ENCODE peak calls at places on chromosomes 4 and X, in four cellular contexts. H is PC-3, P is A673, U is transverse colon. O is an unnamed sample.

GRCh38 chr4:1246901-1247810 is 1.8 kb downstream of the CTBP1 start:
- DNase-seq in P (peak), U (peak), H (no peak), O (no peak)

GRCh38 chr4:139175647-139176298 is 1.2 kb downstream of the ELF2 start:
- DNase-seq in H (no peak), P (peak), U (no peak), O (no peak)

GRCh38 chr4:8598391-8599090 is 6.0 kb downstream of the CPZ start:
- DNase-seq in U (no peak), P (no peak), H (no peak), O (no peak)

GRCh38 chrX:71458866-71459265 is 74.0 kb upstream of the OGT start:
- DNase-seq in U (no peak), H (no peak), P (no peak), O (no peak)

GRCh38 chr4:38382492-38382891 is 281.5 kb upstream of the KLF3 start:
- DNase-seq in H (no peak), U (no peak), P (no peak), O (no peak)

GRCh38 chrX:49184294-49185061 is 1.7 kb downstream of the PRICKLE3 start:
- DNase-seq in H (peak), P (peak), U (peak), O (no peak)

GRCh38 chrX:12950851-12951589 is 23.9 kb upstream of the TMSB4X start:
- DNase-seq in P (peak), H (no peak), U (peak), O (no peak)

GRCh38 chr4:87419578-87420249 is 2.7 kb upstream of the NUDT9 start:
- DNase-seq in H (peak), U (no peak), P (no peak), O (no peak)

GRCh38 chrX:71991164-71991563 is 80.5 kb downstream of the NHSL2 start:
- DNase-seq in H (peak), U (no peak), P (no peak), O (no peak)

GRCh38 chr4:1354136-1354982 is 7.4 kb downstream of the UVSSA start:
- DNase-seq in H (no peak), U (no peak), P (no peak), O (no peak)

GRCh38 chrX:121987835-121988234 is 940.4 kb downstream of the GLUD2 start:
- DNase-seq in U (no peak), P (peak), H (no peak), O (no peak)

GRCh38 chr4:67273676-67274075 is 271.6 kb downstream of the CENPC start:
- DNase-seq in P (no peak), U (no peak), H (peak), O (no peak)

GRCh38 chrX:23333842-23334535 is 660 bp upstream of the PTCHD1 start:
- DNase-seq in H (no peak), U (peak), P (peak), O (no peak)

GRCh38 chrX:55196688-55197087 is 23.5 kb upstream of the PAGE5 start:
- DNase-seq in U (no peak), H (no peak), P (no peak), O (no peak)

GRCh38 chr4:123014038-123014437 is 91.6 kb upstream of the NUDT6 start:
- DNase-seq in U (no peak), P (no peak), H (no peak), O (no peak)

GRCh38 chrX:100819534-100819836 is 706 bp upstream of the CSTF2 start:
- DNase-seq in P (no peak), U (no peak), H (no peak), O (no peak)

GRCh38 chr4:186901850-186902249 is 178.2 kb upstream of the FAT1 start:
- DNase-seq in H (no peak), U (no peak), P (no peak), O (no peak)

GRCh38 chr4:186902361-186902760 is 178.7 kb upstream of the FAT1 start:
- DNase-seq in U (peak), H (peak), P (no peak), O (no peak)

GRCh38 chr4:186906722-186907121 is 183.1 kb upstream of the FAT1 start:
- DNase-seq in P (no peak), H (no peak), U (no peak), O (no peak)

GRCh38 chr4:186900980-186901379 is 177.3 kb upstream of the FAT1 start:
- DNase-seq in H (no peak), P (no peak), U (no peak), O (no peak)

DNA sequence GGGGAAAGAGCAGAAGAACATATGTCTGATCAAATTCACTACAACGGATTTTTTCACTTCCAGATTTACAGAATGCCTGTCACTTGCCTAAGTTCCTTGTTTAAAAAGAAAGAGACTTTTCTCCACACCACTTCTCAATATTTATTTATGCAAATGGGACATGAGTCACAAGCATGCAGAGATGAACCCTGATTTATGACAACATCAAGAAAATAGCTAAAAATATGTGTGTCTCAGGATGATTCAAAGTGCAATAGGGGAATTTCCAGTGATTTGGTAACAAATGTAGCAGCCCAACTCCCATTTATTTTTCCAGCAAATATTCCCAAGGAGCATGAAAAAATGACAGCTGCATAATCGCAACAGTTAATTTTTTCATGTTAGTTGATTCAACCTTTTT is 180.4 kb upstream of the FAT1 start:
- DNase-seq in H (peak), P (peak), U (no peak), O (peak)
- H3K4me3 ChIP-seq in H (no peak), P (no peak), U (no peak), O (no peak)

GRCh38 chr4:52670121-52670520 is 11.0 kb upstream of the USP46 start:
- DNase-seq in H (no peak), U (no peak), P (no peak), O (no peak)

GRCh38 chr4:52664479-52664878 is 5.4 kb upstream of the USP46 start:
- DNase-seq in P (no peak), H (no peak), U (no peak), O (no peak)

GRCh38 chr4:52660643-52661042 is 1.5 kb upstream of the USP46 start:
- DNase-seq in H (no peak), U (no peak), P (no peak), O (no peak)

GRCh38 chr4:52661966-52662705 is 3.0 kb upstream of the USP46 start:
- DNase-seq in P (no peak), H (peak), U (no peak), O (no peak)

DNA sequence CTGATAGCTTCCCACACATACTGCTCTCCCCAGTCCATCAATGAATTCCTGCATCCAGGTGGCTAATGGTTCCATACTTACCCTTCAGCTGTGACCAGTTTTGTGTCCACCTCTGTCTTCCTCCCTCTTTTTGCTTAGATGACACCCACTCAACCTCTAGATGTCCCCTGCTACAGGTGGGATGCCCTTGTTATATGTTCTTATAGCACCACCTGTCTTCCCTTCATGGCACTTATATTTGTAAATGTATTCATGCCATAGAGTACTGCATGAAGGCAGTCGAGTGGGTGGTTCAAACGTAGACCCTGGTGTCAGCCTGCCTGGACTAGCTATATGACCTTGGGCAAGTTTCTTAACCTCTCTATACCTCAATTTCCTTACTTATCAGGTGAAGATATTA is 6.5 kb upstream of the USP46 start:
- DNase-seq in H (peak), U (no peak), P (no peak), O (no peak)
- TF ChIP-seq CTCF in H (peak), U (no peak), P (peak), O (peak)

GRCh38 chr4:20255823-20256222 is 4.1 kb downstream of the SLIT2 start:
- DNase-seq in P (no peak), H (no peak), U (no peak), O (no peak)
- H3K4me3 ChIP-seq in P (peak), H (peak), U (no peak), O (peak)

GRCh38 chr4:137541866-137542648 is 9.8 kb upstream of the PCDH18 start:
- DNase-seq in P (no peak), H (no peak), U (no peak), O (no peak)

GRCh38 chr4:137543198-137543597 is 10.9 kb upstream of the PCDH18 start:
- DNase-seq in U (no peak), H (no peak), P (peak), O (no peak)

GRCh38 chr4:137543650-137544049 is 11.4 kb upstream of the PCDH18 start:
- DNase-seq in P (no peak), U (no peak), H (no peak), O (no peak)

GRCh38 chr4:137541181-137541580 is 8.9 kb upstream of the PCDH18 start:
- DNase-seq in H (no peak), U (no peak), P (no peak), O (no peak)

DNA sequence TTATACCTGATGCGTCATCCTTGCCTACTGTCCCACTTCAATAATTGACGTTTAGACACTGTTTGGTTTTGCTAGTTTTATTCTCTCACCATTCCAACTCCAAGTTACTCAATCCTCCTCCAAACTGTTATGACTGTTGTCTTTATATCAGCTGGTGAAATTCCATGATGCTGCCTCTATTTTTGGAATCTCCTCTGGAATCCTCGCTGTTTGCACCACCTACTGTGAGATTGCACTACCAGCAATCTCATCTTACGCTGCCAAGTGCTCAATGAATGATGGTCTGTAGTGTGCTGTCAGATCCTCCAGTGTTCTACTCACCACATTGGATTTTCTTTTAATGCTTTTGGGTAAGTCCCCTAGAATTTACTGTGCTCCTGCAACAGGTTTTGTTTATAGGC is 13.2 kb upstream of the PCDH18 start:
- DNase-seq in U (no peak), P (peak), H (no peak), O (peak)
- TF ChIP-seq CTCF in U (no peak), P (peak), H (no peak), O (peak)